ENCODE peak calls at places on chromosomes 3 and 15, in nine cellular contexts. E is fibroblast of lung; Z is colonic mucosa; F is CD8-positive, alpha-beta T cell; X is uterus; N is fibroblast of mammary gland; Y is fibroblast of pulmonary artery; V is B cell; K is left ventricle myocardium inferior. A is an unnamed sample.

GRCh38 chr15:40843885-40844542 is at the start of gene SPINT1:
- DNase-seq in E (no peak), Z (peak), F (no peak), X (no peak), N (no peak), Y (no peak), V (peak), K (no peak), A (no peak)

GRCh38 chr3:82743196-82743595 is 981.8 kb upstream of the GBE1 start:
- DNase-seq in E (no peak), Z (no peak), F (no peak), X (no peak), N (no peak), Y (no peak), V (no peak), K (no peak), A (no peak)

GRCh38 chr3:117788086-117788485 is 1078.5 kb downstream of the TUSC7 start:
- DNase-seq in E (peak), Z (no peak), F (no peak), X (no peak), N (peak), Y (peak), V (no peak), K (no peak), A (peak)

GRCh38 chr3:185867650-185868049 is 42.8 kb upstream of the IGF2BP2 start:
- DNase-seq in E (no peak), Z (no peak), F (no peak), X (no peak), N (no peak), Y (no peak), V (no peak), K (no peak), A (no peak)

GRCh38 chr3:30693470-30694120 is 87.2 kb downstream of the TGFBR2 start:
- DNase-seq in E (peak), Z (peak), F (no peak), X (no peak), N (peak), Y (peak), V (peak), K (no peak), A (peak)

GRCh38 chr15:67366904-67367303 is 112.3 kb downstream of the IQCH start:
- DNase-seq in E (no peak), Z (no peak), F (no peak), X (no peak), N (no peak), Y (no peak), V (no peak), K (no peak), A (no peak)

GRCh38 chr3:197407526-197407925 is 109.1 kb upstream of the DLG1 start:
- DNase-seq in E (no peak), Z (no peak), F (no peak), X (no peak), N (no peak), Y (no peak), V (no peak), K (no peak), A (no peak)

GRCh38 chr3:23580337-23580736 is 225.4 kb upstream of the UBE2E1 start:
- DNase-seq in E (peak), Z (no peak), F (no peak), X (no peak), N (peak), Y (peak), V (no peak), K (no peak), A (no peak)

GRCh38 chr3:14125193-14126016 is 553 bp downstream of the TMEM43 start:
- DNase-seq in E (peak), Z (peak), F (peak), X (peak), N (peak), Y (peak), V (peak), K (peak), A (peak)

GRCh38 chr15:27545494-27546255 is 553.4 kb downstream of the OCA2 start:
- DNase-seq in E (no peak), Z (no peak), F (no peak), X (no peak), N (no peak), Y (no peak), V (no peak), K (no peak), A (no peak)

DNA sequence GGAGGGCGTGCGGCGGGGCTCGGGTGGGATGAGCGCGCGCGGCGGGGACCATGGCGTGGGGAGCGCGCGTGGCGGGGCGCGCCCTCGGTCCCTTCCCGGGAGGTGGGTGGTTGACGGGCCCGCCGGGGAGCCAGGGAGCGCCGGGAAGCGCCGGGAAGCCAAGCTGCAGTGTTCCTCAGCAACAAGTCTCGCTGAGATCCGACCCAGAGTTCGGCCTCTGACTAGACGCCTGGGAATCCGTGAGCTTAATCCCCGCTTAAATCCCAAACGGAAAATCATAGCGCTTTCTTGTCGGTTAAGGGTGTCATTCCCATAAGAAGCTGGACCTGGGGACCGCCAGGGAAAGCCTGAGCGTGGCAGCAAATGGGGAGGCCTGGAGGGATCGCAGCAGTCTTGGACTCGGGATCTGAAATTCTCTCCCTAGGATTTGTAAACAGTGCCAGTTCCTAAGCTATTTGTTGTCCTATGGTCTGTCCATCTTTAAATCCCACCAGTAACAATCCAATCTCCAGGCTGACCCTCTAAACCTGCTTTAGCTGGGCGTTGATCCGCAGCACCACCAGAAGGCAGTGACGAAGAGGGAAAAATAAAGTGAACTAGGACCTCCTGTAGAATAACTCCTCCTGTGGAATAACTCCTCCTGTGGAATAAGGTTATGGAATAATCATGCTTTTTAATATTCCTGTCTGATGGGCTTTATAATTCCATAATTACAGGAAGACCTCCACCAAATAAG is 560 bp upstream of the NEDD4 start:
- DNase-seq in E (peak), Z (no peak), F (no peak), X (no peak), N (peak), Y (peak), V (no peak), K (no peak), A (peak)
- TF ChIP-seq CTCF in E (peak), Z (no peak), F (no peak), X (no peak), N (peak), Y (no peak), V (no peak), K (no peak), A (peak)

DNA sequence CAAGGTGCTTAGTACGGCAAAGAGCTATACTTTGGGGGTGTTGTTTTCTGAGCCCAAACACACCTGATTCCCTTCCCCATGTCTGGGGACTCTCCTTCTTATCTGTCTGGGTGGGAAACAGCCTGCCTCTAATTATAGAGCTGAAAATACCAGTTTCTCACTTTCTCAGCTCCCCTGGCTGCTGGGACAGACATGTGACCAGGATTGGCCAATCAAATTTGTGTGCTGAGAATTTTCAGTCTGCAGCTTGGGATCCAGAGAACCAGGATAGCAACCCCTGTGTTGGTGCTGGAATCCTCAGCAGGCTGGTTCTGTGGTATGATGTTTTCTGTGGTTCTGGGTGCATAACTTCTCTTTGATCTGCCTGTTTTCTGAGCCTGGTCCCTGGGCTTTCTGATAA is 19.5 kb upstream of the IQCF6 start:
- DNase-seq in E (no peak), Z (no peak), F (no peak), X (no peak), N (no peak), Y (no peak), V (no peak), K (no peak), A (no peak)
- TF ChIP-seq CTCF in E (no peak), Z (no peak), F (no peak), X (no peak), N (no peak), Y (no peak), V (no peak), K (no peak), A (no peak)

GRCh38 chr3:9932843-9933560 is 632 bp upstream of the CRELD1 start:
- DNase-seq in E (peak), Z (peak), F (peak), X (peak), N (peak), Y (peak), V (peak), K (peak), A (peak)

GRCh38 chr3:9932535-9932842 is 1.1 kb upstream of the CRELD1 start:
- DNase-seq in E (no peak), Z (no peak), F (no peak), X (no peak), N (no peak), Y (no peak), V (no peak), K (no peak), A (no peak)

GRCh38 chr3:9928158-9928557 is 5.5 kb upstream of the CRELD1 start:
- DNase-seq in E (no peak), Z (no peak), F (no peak), X (no peak), N (no peak), Y (no peak), V (no peak), K (no peak), A (no peak)

GRCh38 chr3:9933561-9934234 is at the start of gene CRELD1:
- DNase-seq in E (peak), Z (peak), F (peak), X (peak), N (peak), Y (peak), V (peak), K (peak), A (peak)

DNA sequence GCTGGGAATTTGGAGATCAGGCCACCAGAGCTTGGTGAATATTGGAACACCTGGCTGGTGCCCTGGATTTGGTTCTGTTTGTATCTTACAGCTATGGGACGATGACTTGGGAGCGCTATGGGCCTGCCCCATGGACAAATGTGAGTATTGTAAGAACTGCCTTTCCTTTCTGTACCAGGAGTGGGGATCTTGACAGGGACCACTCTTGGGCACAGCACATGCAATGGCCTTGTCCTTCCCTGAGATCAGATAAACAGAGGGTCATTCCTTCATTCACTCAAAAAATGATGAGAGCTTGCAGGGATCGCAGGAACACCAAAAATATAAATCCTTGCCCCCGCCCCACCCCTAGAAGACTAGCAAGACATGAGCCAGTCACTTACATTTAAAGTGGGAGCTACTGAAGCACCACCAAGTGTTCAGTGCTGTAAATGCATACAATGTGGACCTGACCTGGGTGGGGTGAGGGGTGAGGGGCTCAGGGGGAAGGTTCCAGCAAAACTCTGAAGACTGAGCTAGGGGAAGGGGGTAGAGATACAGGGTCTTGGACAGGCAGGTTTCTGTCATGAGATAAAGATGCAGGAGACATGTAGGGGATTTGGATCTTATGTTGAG is 2.7 kb upstream of the CRELD1 start:
- DNase-seq in E (peak), Z (no peak), F (no peak), X (no peak), N (no peak), Y (peak), V (no peak), K (no peak), A (no peak)
- TF ChIP-seq CTCF in E (no peak), Z (no peak), F (no peak), X (no peak), N (peak), Y (peak), V (no peak), K (no peak), A (no peak)

DNA sequence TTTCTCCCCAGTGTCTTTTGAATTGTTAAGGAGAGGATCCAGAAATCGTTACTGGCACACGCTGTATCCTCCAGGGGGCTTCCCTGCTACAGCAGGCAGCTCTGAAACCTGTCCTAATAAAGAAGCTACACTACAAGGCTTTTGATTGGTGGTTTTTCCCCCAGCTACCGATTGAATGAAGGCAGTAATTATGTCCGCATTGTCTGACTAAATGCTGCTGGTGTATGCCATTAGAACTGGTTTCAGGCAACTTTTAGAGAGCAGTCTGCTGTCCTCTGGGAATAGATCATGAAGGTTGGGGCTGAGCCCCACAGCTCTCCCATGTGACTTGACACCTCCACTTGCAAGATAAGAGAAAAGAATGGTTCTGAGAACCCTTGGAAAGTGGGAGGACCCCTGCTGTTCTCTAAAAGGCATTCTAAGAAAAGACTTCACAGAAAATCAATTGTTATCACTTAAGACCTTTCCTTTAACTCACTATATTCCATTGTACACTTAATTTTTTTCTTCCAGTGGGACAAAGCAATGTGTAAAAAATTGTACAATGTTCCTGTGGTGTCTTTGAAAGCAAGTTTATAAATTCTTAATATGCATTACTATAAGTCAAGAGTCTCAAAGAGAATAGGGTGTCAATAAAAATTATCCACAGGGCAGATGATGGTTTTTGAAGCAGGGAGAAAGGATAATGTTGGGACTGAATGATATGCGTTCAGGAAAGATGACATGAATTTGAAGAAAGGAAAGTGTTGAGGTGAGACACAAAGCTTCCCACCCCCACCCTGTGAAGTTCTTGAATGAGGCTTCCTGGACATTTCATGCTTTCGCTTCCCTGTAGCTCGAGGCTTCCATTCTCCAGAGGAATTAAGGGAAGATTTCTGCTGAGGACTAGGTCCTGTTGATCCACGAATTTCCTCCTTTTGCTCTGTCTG is 53.0 kb upstream of the DAZL start:
- DNase-seq in E (no peak), Z (no peak), F (no peak), X (no peak), N (peak), Y (peak), V (no peak), K (no peak), A (no peak)
- TF ChIP-seq CTCF in E (no peak), Z (no peak), F (no peak), X (no peak), N (no peak), Y (peak), V (no peak), K (peak), A (peak)

DNA sequence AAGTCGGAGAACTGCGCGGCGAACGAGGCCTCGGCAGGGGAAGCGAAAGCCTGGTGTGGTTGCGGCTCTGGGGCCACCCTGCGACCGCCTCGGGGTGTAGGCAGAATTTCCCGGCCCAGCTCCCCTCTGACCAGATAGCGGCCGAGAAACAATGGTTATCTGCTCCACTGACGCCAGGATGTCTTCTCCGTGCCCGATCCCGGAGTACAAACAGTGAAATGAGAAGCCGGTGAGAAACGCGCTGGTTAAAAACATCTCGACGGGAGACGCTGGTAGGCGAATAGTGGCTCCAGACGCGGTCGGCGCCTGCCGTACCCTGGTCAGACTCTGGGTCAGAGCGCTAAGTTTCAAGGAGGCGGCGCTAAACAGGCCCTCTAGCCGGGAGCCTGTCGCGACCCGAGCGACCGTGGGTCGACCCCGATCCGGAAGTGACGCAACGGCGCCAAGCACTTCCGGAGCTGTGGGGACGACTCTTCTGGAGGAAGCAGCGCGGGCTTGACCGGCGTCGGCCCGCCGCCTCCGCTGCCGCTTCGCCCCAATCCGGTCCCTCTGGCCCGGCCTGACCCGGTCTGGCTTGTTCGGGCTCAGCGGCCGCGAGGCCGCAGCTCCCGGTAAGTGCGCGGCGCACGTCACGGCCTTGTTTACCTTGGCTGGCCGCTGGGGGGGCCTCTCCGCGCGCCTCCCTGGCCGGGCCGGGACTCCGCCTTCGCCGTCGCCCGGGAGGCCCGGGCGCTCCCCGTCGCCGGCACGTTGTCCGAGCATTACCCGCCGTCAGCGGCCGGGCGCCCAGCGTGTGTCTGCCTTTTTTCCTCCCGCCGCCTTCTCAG is at the start of gene ARIH2:
- DNase-seq in E (peak), Z (peak), F (peak), X (peak), N (peak), Y (peak), V (peak), K (peak), A (peak)
- TF ChIP-seq CTCF in E (no peak), Z (no peak), F (peak), X (peak), N (peak), Y (no peak), V (peak), K (peak), A (no peak)

GRCh38 chr3:104297617-104298016 is 1069.1 kb upstream of the ALCAM start:
- DNase-seq in E (no peak), Z (no peak), F (no peak), X (no peak), N (no peak), Y (no peak), V (no peak), K (no peak), A (no peak)

GRCh38 chr3:104291437-104291851 is 1075.3 kb upstream of the ALCAM start:
- DNase-seq in E (peak), Z (no peak), F (no peak), X (no peak), N (peak), Y (peak), V (no peak), K (no peak), A (peak)

GRCh38 chr3:104286645-104287044 is 1080.1 kb upstream of the ALCAM start:
- DNase-seq in E (no peak), Z (no peak), F (no peak), X (no peak), N (no peak), Y (no peak), V (no peak), K (no peak), A (no peak)

DNA sequence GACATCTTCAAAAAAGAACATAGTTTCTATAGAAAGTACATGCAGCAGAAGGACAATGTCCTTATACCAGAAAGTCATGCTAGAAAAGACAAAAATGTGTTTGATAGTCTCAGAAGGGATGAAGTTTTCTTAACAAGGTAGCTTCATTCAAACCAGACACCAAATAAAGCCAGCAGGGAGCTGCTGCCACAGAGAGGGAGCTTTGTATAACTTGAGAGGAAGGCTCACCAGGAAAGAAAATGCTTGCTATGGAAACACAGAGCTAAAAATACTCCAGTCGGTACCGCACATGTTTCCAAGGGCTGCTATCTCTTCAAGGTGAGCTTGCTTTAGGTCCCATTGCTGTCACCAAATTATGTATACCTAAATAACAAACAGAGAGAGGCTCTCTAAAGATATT is 1074.8 kb upstream of the ALCAM start:
- DNase-seq in E (peak), Z (no peak), F (no peak), X (no peak), N (peak), Y (no peak), V (no peak), K (no peak), A (peak)
- TF ChIP-seq CTCF in E (no peak), Z (no peak), F (no peak), X (no peak), N (no peak), Y (no peak), V (no peak), K (no peak), A (no peak)

GRCh38 chr3:129608087-129608935 is 1.8 kb upstream of the PLXND1 start:
- DNase-seq in E (peak), Z (no peak), F (no peak), X (no peak), N (peak), Y (peak), V (no peak), K (no peak), A (peak)
- TF ChIP-seq CTCF in E (peak), Z (no peak), F (no peak), X (peak), N (peak), Y (peak), V (no peak), K (peak), A (peak)

DNA sequence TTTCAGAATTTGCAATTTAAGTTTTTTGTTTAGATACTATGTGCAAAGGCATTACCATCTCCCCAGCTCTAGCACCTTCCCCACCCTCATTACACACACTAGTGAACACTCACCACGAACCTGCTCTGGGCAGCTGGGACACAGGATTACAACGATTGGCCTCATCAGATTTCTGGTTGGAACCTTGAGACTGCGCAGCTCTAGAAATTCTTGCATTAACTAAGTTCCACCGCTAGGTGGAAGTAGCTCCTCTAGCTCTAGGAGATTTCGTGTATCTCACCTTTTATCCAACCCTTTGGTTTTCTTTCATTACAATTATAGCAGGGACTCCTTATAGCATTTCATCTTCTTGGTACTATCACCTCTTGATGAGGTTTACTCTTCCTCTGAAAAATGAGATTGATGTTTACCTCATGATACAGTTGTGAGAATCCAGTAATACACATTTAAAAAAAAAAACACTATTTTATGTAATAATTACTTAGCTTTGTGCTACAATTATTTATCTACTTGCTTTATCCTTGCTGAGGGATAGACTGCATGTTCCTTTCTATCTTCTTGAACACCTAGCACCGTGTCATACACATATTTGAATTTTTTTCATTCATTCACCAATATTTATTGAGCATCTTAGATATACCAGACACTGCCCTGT is 28.7 kb upstream of the PLOD2 start:
- DNase-seq in E (peak), Z (no peak), F (no peak), X (peak), N (peak), Y (peak), V (peak), K (no peak), A (peak)
- TF ChIP-seq CTCF in E (peak), Z (peak), F (peak), X (peak), N (peak), Y (peak), V (peak), K (peak), A (peak)